ENCODE peak calls at places on chromosomes 6 and 20, in ten cellular contexts. One of them, this sample, is unnamed.

GRCh38 chr6:34465551-34466241 is at the start of gene PACSIN1:
- DNase-seq in endodermal cell: peak; percentile 92
- DNase-seq in heart right ventricle: peak; percentile 20
- DNase-seq in left ventricle myocardium inferior: peak; percentile 22
- DNase-seq in nephron progenitor cell: peak; percentile 62
- DNase-seq in astrocyte of the spinal cord: no peak
- DNase-seq in OCI-LY7: peak; percentile 80
- DNase-seq in uterus: no peak
- DNase-seq in AG04449: no peak
- DNase-seq in glutamatergic neuron: peak; percentile 59
- DNase-seq in this sample: no peak

GRCh38 chr20:17014217-17014616 is 212.6 kb upstream of the PCSK2 start:
- DNase-seq in endodermal cell: no peak
- DNase-seq in heart right ventricle: no peak
- DNase-seq in left ventricle myocardium inferior: no peak
- DNase-seq in nephron progenitor cell: no peak
- DNase-seq in astrocyte of the spinal cord: no peak
- DNase-seq in OCI-LY7: no peak
- DNase-seq in uterus: no peak
- DNase-seq in AG04449: no peak
- DNase-seq in glutamatergic neuron: peak; percentile 34
- DNase-seq in this sample: no peak

GRCh38 chr20:8860011-8860495 is 208.8 kb upstream of the PLCB4 start:
- DNase-seq in endodermal cell: no peak
- DNase-seq in heart right ventricle: no peak
- DNase-seq in left ventricle myocardium inferior: no peak
- DNase-seq in nephron progenitor cell: no peak
- DNase-seq in astrocyte of the spinal cord: peak; percentile 88
- DNase-seq in OCI-LY7: no peak
- DNase-seq in uterus: no peak
- DNase-seq in AG04449: peak; percentile 92
- DNase-seq in glutamatergic neuron: no peak
- DNase-seq in this sample: no peak

GRCh38 chr20:25418779-25419178 is 11.3 kb downstream of the GINS1 start:
- DNase-seq in endodermal cell: no peak
- DNase-seq in heart right ventricle: no peak
- DNase-seq in left ventricle myocardium inferior: no peak
- DNase-seq in nephron progenitor cell: no peak
- DNase-seq in astrocyte of the spinal cord: no peak
- DNase-seq in OCI-LY7: no peak
- DNase-seq in uterus: no peak
- DNase-seq in AG04449: no peak
- DNase-seq in glutamatergic neuron: no peak
- DNase-seq in this sample: no peak

GRCh38 chr6:109455502-109456282 is at the start of gene MICAL1:
- DNase-seq in endodermal cell: peak; percentile 89
- DNase-seq in heart right ventricle: peak; percentile 72
- DNase-seq in left ventricle myocardium inferior: peak; percentile 73
- DNase-seq in nephron progenitor cell: peak; percentile 73
- DNase-seq in astrocyte of the spinal cord: peak; percentile 60
- DNase-seq in OCI-LY7: peak; percentile 93
- DNase-seq in uterus: peak; percentile 72
- DNase-seq in AG04449: no peak
- DNase-seq in glutamatergic neuron: peak; percentile 87
- DNase-seq in this sample: peak; percentile 83

GRCh38 chr6:168261234-168261633 is 58.3 kb downstream of the DACT2 start:
- DNase-seq in endodermal cell: no peak
- DNase-seq in heart right ventricle: no peak
- DNase-seq in left ventricle myocardium inferior: no peak
- DNase-seq in nephron progenitor cell: no peak
- DNase-seq in astrocyte of the spinal cord: no peak
- DNase-seq in OCI-LY7: no peak
- DNase-seq in uterus: no peak
- DNase-seq in AG04449: no peak
- DNase-seq in glutamatergic neuron: no peak
- DNase-seq in this sample: no peak

GRCh38 chr6:84278311-84278710 is 50.9 kb upstream of the CEP162 start:
- DNase-seq in endodermal cell: no peak
- DNase-seq in heart right ventricle: no peak
- DNase-seq in left ventricle myocardium inferior: no peak
- DNase-seq in nephron progenitor cell: no peak
- DNase-seq in astrocyte of the spinal cord: no peak
- DNase-seq in OCI-LY7: no peak
- DNase-seq in uterus: no peak
- DNase-seq in AG04449: no peak
- DNase-seq in glutamatergic neuron: no peak
- DNase-seq in this sample: no peak

GRCh38 chr20:38355161-38356012 is 9.1 kb downstream of the LBP start:
- DNase-seq in endodermal cell: peak; percentile 73
- DNase-seq in heart right ventricle: no peak
- DNase-seq in left ventricle myocardium inferior: no peak
- DNase-seq in nephron progenitor cell: no peak
- DNase-seq in astrocyte of the spinal cord: no peak
- DNase-seq in OCI-LY7: peak; percentile 23
- DNase-seq in uterus: no peak
- DNase-seq in AG04449: no peak
- DNase-seq in glutamatergic neuron: no peak
- DNase-seq in this sample: peak; percentile 25

GRCh38 chr20:52779125-52779524 is 193.0 kb upstream of the TSHZ2 start:
- DNase-seq in endodermal cell: no peak
- DNase-seq in heart right ventricle: no peak
- DNase-seq in left ventricle myocardium inferior: no peak
- DNase-seq in nephron progenitor cell: no peak
- DNase-seq in astrocyte of the spinal cord: no peak
- DNase-seq in OCI-LY7: no peak
- DNase-seq in uterus: no peak
- DNase-seq in AG04449: no peak
- DNase-seq in glutamatergic neuron: no peak
- DNase-seq in this sample: no peak

DNA sequence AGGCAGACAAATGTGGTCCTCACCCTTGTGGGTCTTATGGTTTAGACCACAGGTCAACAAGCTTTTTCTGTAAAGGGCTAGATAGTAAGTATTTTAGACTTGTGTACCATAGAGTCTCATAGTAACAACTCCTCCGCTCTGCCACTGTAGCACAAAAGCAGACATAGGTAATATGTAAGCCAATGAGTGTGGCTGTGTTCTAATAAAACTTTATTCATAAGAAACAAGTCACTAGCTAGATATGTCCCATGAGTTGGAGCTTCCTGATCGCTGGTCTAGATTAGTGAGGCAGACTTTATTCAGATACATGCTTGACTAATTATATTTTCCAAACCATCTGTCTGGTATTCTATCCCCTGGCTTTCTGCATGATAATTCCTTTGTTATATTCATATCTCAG is 196.4 kb upstream of the TSHZ2 start:
- DNase-seq in endodermal cell: no peak
- DNase-seq in heart right ventricle: no peak
- DNase-seq in left ventricle myocardium inferior: no peak
- DNase-seq in nephron progenitor cell: no peak
- DNase-seq in astrocyte of the spinal cord: no peak
- DNase-seq in OCI-LY7: no peak
- DNase-seq in uterus: no peak
- DNase-seq in AG04449: no peak
- DNase-seq in glutamatergic neuron: no peak
- DNase-seq in this sample: no peak
- TF ChIP-seq CTCF in endodermal cell: no peak
- TF ChIP-seq CTCF in heart right ventricle: no peak
- TF ChIP-seq CTCF in left ventricle myocardium inferior: no peak
- TF ChIP-seq CTCF in nephron progenitor cell: no peak
- TF ChIP-seq CTCF in astrocyte of the spinal cord: no peak
- TF ChIP-seq CTCF in OCI-LY7: no peak
- TF ChIP-seq CTCF in uterus: no peak
- TF ChIP-seq CTCF in AG04449: no peak
- TF ChIP-seq CTCF in glutamatergic neuron: no peak
- TF ChIP-seq CTCF in this sample: no peak

DNA sequence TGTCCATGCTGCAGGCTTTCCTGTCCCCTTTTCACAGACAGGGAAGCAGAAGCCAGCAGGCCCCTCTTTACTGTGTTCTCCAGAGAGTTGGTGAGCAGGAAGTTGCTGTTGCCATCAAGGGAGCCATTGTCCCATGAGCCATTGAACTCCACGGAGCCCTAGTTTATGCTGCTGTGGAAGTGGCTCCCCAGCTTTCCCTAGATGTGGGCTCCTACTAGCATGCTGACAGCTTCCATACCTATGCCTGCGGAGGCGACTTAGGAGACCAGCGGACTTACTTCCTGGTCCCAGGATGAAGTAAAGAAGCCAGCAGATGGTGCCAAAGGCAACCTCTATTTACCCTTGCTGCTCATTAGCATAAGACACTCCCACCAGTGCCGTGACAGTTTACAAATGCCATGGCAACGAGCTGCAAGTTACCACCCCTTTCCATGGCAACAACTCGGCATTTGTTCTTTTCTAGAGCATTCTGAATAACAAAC is 30.8 kb upstream of the FKBP1A start:
- DNase-seq in endodermal cell: peak; percentile 92
- DNase-seq in heart right ventricle: no peak
- DNase-seq in left ventricle myocardium inferior: no peak
- DNase-seq in nephron progenitor cell: peak; percentile 24
- DNase-seq in astrocyte of the spinal cord: peak; percentile 80
- DNase-seq in OCI-LY7: peak; percentile 34
- DNase-seq in uterus: no peak
- DNase-seq in AG04449: no peak
- DNase-seq in glutamatergic neuron: no peak
- DNase-seq in this sample: no peak
- TF ChIP-seq CTCF in endodermal cell: peak; percentile 64
- TF ChIP-seq CTCF in heart right ventricle: peak; percentile 14
- TF ChIP-seq CTCF in left ventricle myocardium inferior: no peak
- TF ChIP-seq CTCF in nephron progenitor cell: peak; percentile 6
- TF ChIP-seq CTCF in astrocyte of the spinal cord: no peak
- TF ChIP-seq CTCF in OCI-LY7: peak; percentile 34
- TF ChIP-seq CTCF in uterus: no peak
- TF ChIP-seq CTCF in AG04449: no peak
- TF ChIP-seq CTCF in glutamatergic neuron: no peak
- TF ChIP-seq CTCF in this sample: no peak

DNA sequence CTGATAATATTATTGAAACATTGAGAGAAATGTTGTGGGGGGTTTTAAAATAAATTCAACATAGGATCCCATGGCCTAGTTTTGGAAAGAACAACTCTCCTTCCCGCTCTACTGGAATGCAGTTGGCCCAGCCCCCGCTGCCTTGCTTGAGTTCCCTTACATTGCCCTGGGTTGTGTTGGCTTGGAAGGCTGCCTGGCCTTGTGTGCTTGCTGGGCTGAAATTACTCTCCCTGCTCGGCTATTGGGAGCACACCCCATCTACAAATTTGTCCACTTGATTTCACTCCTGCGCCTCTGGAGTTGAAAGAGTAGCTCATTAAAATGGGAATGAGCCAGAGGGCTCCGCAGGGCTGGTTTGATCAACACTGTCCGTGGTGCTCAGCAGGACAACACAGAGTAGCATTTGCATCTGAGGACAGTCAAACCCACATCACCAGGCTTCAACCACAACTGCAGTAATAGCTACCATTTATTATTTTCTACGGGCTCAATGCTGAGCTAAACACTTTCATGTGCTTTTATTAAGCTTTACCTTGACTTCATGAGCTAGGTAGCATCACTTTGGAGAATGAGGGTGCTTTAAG is 35.2 kb downstream of the DOK5 start:
- DNase-seq in endodermal cell: peak; percentile 72
- DNase-seq in heart right ventricle: peak; percentile 19
- DNase-seq in left ventricle myocardium inferior: peak; percentile 33
- DNase-seq in nephron progenitor cell: peak; percentile 14
- DNase-seq in astrocyte of the spinal cord: peak; percentile 8
- DNase-seq in OCI-LY7: no peak
- DNase-seq in uterus: no peak
- DNase-seq in AG04449: no peak
- DNase-seq in glutamatergic neuron: no peak
- DNase-seq in this sample: no peak
- TF ChIP-seq CTCF in endodermal cell: no peak
- TF ChIP-seq CTCF in heart right ventricle: no peak
- TF ChIP-seq CTCF in left ventricle myocardium inferior: no peak
- TF ChIP-seq CTCF in nephron progenitor cell: no peak
- TF ChIP-seq CTCF in astrocyte of the spinal cord: no peak
- TF ChIP-seq CTCF in OCI-LY7: no peak
- TF ChIP-seq CTCF in uterus: no peak
- TF ChIP-seq CTCF in AG04449: no peak
- TF ChIP-seq CTCF in glutamatergic neuron: no peak
- TF ChIP-seq CTCF in this sample: no peak

GRCh38 chr20:44228465-44229258 is 18.1 kb upstream of the OSER1 start:
- DNase-seq in endodermal cell: no peak
- DNase-seq in heart right ventricle: no peak
- DNase-seq in left ventricle myocardium inferior: no peak
- DNase-seq in nephron progenitor cell: no peak
- DNase-seq in astrocyte of the spinal cord: no peak
- DNase-seq in OCI-LY7: no peak
- DNase-seq in uterus: no peak
- DNase-seq in AG04449: no peak
- DNase-seq in glutamatergic neuron: no peak
- DNase-seq in this sample: no peak

GRCh38 chr20:44231193-44231592 is 15.9 kb upstream of the GDAP1L1 start:
- DNase-seq in endodermal cell: peak; percentile 59
- DNase-seq in heart right ventricle: no peak
- DNase-seq in left ventricle myocardium inferior: no peak
- DNase-seq in nephron progenitor cell: no peak
- DNase-seq in astrocyte of the spinal cord: no peak
- DNase-seq in OCI-LY7: no peak
- DNase-seq in uterus: no peak
- DNase-seq in AG04449: no peak
- DNase-seq in glutamatergic neuron: no peak
- DNase-seq in this sample: no peak

GRCh38 chr20:44234566-44235317 is 12.4 kb upstream of the GDAP1L1 start:
- DNase-seq in endodermal cell: no peak
- DNase-seq in heart right ventricle: no peak
- DNase-seq in left ventricle myocardium inferior: no peak
- DNase-seq in nephron progenitor cell: no peak
- DNase-seq in astrocyte of the spinal cord: no peak
- DNase-seq in OCI-LY7: no peak
- DNase-seq in uterus: no peak
- DNase-seq in AG04449: no peak
- DNase-seq in glutamatergic neuron: no peak
- DNase-seq in this sample: no peak

GRCh38 chr20:44233436-44234016 is 13.6 kb upstream of the GDAP1L1 start:
- DNase-seq in endodermal cell: no peak
- DNase-seq in heart right ventricle: no peak
- DNase-seq in left ventricle myocardium inferior: no peak
- DNase-seq in nephron progenitor cell: no peak
- DNase-seq in astrocyte of the spinal cord: no peak
- DNase-seq in OCI-LY7: no peak
- DNase-seq in uterus: no peak
- DNase-seq in AG04449: no peak
- DNase-seq in glutamatergic neuron: no peak
- DNase-seq in this sample: no peak

DNA sequence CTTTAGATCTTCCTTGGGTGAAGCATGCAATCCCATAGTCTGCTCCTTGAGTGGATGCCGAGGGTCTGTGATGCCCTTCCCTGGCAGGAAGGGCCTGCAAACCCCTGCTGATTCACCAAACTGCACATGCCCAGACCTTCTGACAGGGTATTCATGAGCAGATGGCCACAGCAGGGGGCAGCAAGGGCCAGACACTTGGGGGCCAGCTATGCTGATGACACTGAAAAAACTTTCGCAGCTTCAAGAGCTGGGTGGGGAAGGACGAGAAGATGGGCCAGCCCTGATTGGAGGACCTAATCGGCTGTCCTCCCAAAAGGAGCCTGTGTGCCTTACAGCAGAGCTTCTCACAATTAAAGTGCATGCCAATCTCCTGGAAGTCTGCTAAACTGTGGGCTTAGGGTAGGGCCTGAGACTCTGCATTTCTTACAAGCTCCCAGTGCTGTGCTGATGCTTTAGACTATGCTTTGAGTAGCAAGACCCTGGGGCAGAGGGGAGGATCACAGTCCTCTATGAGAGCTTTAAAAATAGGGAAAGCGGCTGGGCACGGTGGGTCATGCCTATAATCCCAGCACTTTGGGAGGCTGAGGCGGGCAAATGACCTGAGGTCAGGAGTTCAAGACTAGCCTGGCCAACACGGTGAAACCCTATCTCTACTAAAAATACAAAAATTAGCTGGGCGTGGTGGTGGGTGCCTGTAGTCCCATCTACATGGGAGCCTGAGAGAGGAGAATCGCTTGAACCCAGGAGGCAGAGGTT is 15.2 kb upstream of the GDAP1L1 start:
- DNase-seq in endodermal cell: peak; percentile 92
- DNase-seq in heart right ventricle: no peak
- DNase-seq in left ventricle myocardium inferior: no peak
- DNase-seq in nephron progenitor cell: no peak
- DNase-seq in astrocyte of the spinal cord: no peak
- DNase-seq in OCI-LY7: no peak
- DNase-seq in uterus: no peak
- DNase-seq in AG04449: no peak
- DNase-seq in glutamatergic neuron: no peak
- DNase-seq in this sample: no peak
- TF ChIP-seq CTCF in endodermal cell: no peak
- TF ChIP-seq CTCF in heart right ventricle: no peak
- TF ChIP-seq CTCF in left ventricle myocardium inferior: no peak
- TF ChIP-seq CTCF in nephron progenitor cell: no peak
- TF ChIP-seq CTCF in astrocyte of the spinal cord: no peak
- TF ChIP-seq CTCF in OCI-LY7: no peak
- TF ChIP-seq CTCF in uterus: no peak
- TF ChIP-seq CTCF in AG04449: no peak
- TF ChIP-seq CTCF in glutamatergic neuron: no peak
- TF ChIP-seq CTCF in this sample: no peak

This sample was measured in GM10248.